ENCODE peak calls at places on chromosomes 5 and 9, in nine cellular contexts. Q is ovary; T is NB4; L is CD4-positive, CD25-positive, alpha-beta regulatory T cell; R is lower leg skin; Y is foreskin fibroblast; B is dorsolateral prefrontal cortex; Z is OCI-LY7; W is mucosa of descending colon. U is an unnamed sample.

GRCh38 chr5:154701181-154701580 is 54.0 kb upstream of the LARP1 start:
- DNase-seq in L (no peak), Y (no peak), W (peak), T (no peak), Z (no peak), R (no peak), B (no peak), Q (no peak), U (no peak)

GRCh38 chr9:37944266-37944650 is 40.3 kb upstream of the SLC25A51 start:
- DNase-seq in Y (no peak), R (no peak), L (no peak), Q (no peak), Z (no peak), T (no peak), B (no peak), W (no peak), U (no peak)

GRCh38 chr9:33718987-33719386 is 76.4 kb upstream of the PRSS3 start:
- DNase-seq in Y (no peak), T (peak), Q (no peak), W (peak), R (peak), Z (no peak), L (no peak), B (no peak), U (no peak)

GRCh38 chr9:126690431-126691051 is 76.8 kb downstream of the LMX1B start:
- DNase-seq in B (no peak), Y (no peak), Z (peak), W (peak), L (peak), Q (no peak), T (peak), R (no peak), U (no peak)

GRCh38 chr5:123460296-123460729 is 37.1 kb upstream of the CEP120 start:
- DNase-seq in B (no peak), Y (no peak), R (no peak), T (no peak), Q (no peak), Z (no peak), L (no peak), W (peak), U (peak)

GRCh38 chr9:122816163-122816867 is 12.1 kb downstream of the PDCL start:
- DNase-seq in R (peak), Z (no peak), B (no peak), Q (peak), W (peak), T (no peak), Y (no peak), L (peak), U (no peak)

GRCh38 chr5:3993856-3994473 is 398.3 kb downstream of the IRX1 start:
- DNase-seq in Q (no peak), T (peak), Z (no peak), W (no peak), R (no peak), B (no peak), Y (no peak), L (no peak), U (no peak)

GRCh38 chr9:121675969-121676822 is 24.8 kb downstream of the DAB2IP start:
- DNase-seq in W (no peak), Q (no peak), Z (no peak), R (no peak), L (no peak), T (no peak), Y (no peak), B (peak), U (no peak)

GRCh38 chr9:93118863-93119702 is 15.0 kb downstream of the NINJ1 start:
- DNase-seq in R (no peak), Y (no peak), L (no peak), Z (no peak), Q (peak), W (no peak), T (peak), B (no peak), U (no peak)

GRCh38 chr9:71766663-71767062 is 1.6 kb downstream of the CEMIP2 start:
- DNase-seq in B (no peak), W (no peak), T (no peak), Y (no peak), L (peak), R (no peak), Q (no peak), Z (no peak), U (no peak)

GRCh38 chr5:73136277-73136606 is 15.9 kb downstream of the TMEM171 start:
- DNase-seq in W (no peak), Y (no peak), Z (no peak), R (no peak), Q (no peak), B (no peak), L (no peak), T (no peak), U (no peak)

GRCh38 chr5:11214851-11215250 is 453.8 kb upstream of the DAP start:
- DNase-seq in L (no peak), R (no peak), Y (no peak), Q (no peak), W (no peak), Z (no peak), B (no peak), T (no peak), U (no peak)

GRCh38 chr9:16873131-16873787 is 2.8 kb upstream of the BNC2 start:
- DNase-seq in T (no peak), W (no peak), Y (peak), L (no peak), B (no peak), Q (no peak), R (no peak), Z (no peak), U (no peak)

GRCh38 chr9:13459071-13459470 is 179.6 kb upstream of the MPDZ start:
- DNase-seq in L (no peak), Z (no peak), Q (no peak), T (no peak), B (no peak), W (no peak), R (no peak), Y (no peak), U (peak)

GRCh38 chr5:36689225-36689624 is 82.8 kb downstream of the SLC1A3 start:
- DNase-seq in L (no peak), B (no peak), R (no peak), W (no peak), Z (no peak), T (peak), Q (no peak), Y (peak), U (no peak)

GRCh38 chr5:108748354-108749129 is 845 bp downstream of the FER start:
- DNase-seq in L (peak), T (peak), R (peak), Z (peak), B (peak), W (peak), Y (peak), Q (peak), U (peak)

GRCh38 chr5:104793452-104794120 is 1231.0 kb upstream of the NUDT12 start:
- DNase-seq in W (peak), R (no peak), Z (no peak), B (no peak), L (no peak), T (no peak), Q (no peak), Y (no peak), U (no peak)

GRCh38 chr9:124420991-124421543 is 5.8 kb upstream of the PSMB7 start:
- DNase-seq in Y (no peak), W (no peak), T (no peak), L (no peak), B (peak), R (no peak), Q (no peak), Z (peak), U (no peak)

GRCh38 chr9:105313238-105313637 is 68.8 kb downstream of the SLC44A1 start:
- DNase-seq in L (no peak), Q (no peak), R (no peak), B (no peak), T (no peak), Y (no peak), W (no peak), Z (no peak), U (no peak)

GRCh38 chr5:81228084-81228483 is 5.0 kb upstream of the CKMT2 start:
- DNase-seq in L (no peak), Q (no peak), B (no peak), R (no peak), T (no peak), W (no peak), Z (no peak), Y (no peak), U (no peak)

DNA sequence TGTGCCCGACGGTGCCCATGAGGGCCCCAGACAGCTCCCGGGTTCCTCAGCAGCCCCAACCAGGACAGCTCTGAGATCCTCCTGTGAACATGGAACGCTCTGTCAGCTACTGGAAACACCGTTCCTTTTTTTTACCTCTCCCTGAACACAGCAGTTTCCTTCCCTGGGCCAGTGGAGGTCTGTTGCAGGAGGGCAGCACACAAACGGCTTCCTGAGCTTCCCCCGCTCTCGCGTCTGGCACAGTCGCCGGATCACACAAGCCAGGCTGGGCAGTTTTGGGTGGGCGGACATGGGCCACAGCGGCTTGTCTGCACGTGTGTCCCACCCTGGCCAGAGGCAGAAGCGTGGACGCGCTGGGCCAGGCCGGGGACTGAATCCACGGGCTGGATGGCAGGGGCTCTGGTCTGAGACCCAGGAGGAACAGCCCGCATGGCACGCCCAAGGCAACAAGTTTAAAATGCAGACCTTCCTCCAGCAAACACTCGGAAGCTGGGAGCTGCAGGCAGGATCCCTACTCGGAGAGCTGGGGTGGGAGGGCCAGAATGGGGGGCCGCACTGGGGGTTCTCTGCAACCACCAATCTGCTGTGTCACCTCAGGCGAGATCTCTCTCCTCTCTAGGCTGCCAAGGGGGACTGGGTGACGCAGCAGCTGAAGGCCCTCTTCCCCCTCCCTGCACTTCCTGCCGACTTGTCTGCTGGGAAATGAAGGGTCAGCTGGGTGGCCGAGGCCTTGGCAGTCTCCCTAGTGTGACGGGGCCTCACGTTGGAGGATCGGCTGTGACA is 106.9 kb upstream of the SARDH start:
- DNase-seq in Y (peak), B (no peak), T (peak), Q (peak), W (peak), R (peak), L (no peak), Z (no peak), U (no peak)
- H3K4me3 ChIP-seq in Y (no peak), B (no peak), T (no peak), Q (no peak), W (no peak), R (no peak), L (no peak), Z (no peak), U (no peak)

GRCh38 chr9:134335095-134335489 is 8.8 kb downstream of the RXRA start:
- DNase-seq in R (no peak), W (no peak), Q (no peak), T (no peak), Z (peak), L (no peak), Y (no peak), B (no peak), U (no peak)

GRCh38 chr9:134333874-134334581 is 7.8 kb downstream of the RXRA start:
- DNase-seq in B (no peak), W (no peak), Q (no peak), Z (no peak), L (no peak), R (no peak), Y (no peak), T (no peak), U (no peak)

GRCh38 chr9:134332266-134332665 is 6.0 kb downstream of the RXRA start:
- DNase-seq in Z (no peak), Y (no peak), T (no peak), W (no peak), Q (no peak), R (no peak), B (no peak), L (no peak), U (no peak)

GRCh38 chr9:134332841-134333233 is 6.6 kb downstream of the RXRA start:
- DNase-seq in R (no peak), W (no peak), L (no peak), Z (no peak), T (no peak), B (no peak), Q (no peak), Y (no peak), U (no peak)

GRCh38 chr9:134333234-134333873 is 7.1 kb downstream of the RXRA start:
- DNase-seq in L (no peak), T (no peak), Z (no peak), Y (no peak), W (peak), Q (no peak), B (no peak), R (no peak), U (no peak)
- H3K4me3 ChIP-seq in L (no peak), T (no peak), Z (no peak), Y (no peak), W (no peak), Q (no peak), B (no peak), R (no peak), U (peak)

DNA sequence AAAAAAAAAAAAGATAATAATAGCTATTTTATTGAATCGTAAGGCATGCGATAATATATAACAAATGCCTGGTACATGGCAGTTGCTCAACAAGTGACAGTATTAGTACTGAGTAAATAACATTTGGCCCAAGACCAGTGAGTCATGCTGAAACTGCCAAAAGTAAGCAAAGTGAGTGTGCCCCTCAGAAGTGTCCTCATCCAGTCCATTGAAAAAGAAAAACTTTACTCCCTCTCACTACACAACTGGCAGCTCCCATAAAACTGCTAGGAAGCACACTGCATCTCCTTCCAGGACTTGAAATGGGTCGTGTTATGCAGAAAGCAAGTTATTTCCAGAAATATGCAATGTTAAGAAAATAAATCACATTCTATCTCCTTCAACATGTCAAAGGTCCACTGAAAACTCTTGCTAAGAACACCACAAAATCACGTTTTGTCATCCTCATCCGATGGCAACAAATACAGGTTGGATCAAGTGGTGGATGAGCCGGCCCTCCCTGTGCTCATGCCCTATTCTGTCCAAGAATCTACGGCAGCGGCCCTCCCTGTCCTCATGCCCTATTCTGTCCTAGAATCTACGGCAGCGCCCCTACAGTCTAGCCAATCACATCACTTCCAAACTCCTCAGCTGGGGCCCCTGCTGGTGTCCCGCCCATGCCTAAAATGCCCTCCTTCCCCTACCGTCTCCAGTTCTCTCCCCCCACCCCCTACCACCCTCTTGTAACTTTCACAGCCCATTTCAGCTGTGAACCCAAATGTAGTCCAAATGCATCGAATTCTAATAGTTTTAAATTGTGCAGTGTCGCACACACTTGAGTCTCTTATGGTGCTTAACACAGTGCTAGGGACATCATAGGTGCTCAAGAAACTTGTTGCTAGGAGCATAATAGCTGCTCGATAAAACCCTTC is 12.5 kb downstream of the PTCH1 start:
- DNase-seq in Q (peak), T (peak), Y (peak), W (no peak), R (no peak), B (no peak), Z (peak), L (no peak), U (no peak)
- H3K4me3 ChIP-seq in Q (no peak), T (no peak), Y (no peak), W (no peak), R (no peak), B (peak), Z (peak), L (no peak), U (no peak)

GRCh38 chr9:133135193-133135745 is 14.2 kb upstream of the RALGDS start:
- DNase-seq in Z (no peak), L (no peak), W (peak), T (no peak), R (no peak), Q (peak), B (peak), Y (no peak), U (peak)

GRCh38 chr9:133134419-133135190 is 13.6 kb upstream of the RALGDS start:
- DNase-seq in W (no peak), B (no peak), L (peak), Q (no peak), Z (no peak), Y (no peak), R (no peak), T (no peak), U (no peak)

GRCh38 chr9:133131506-133131905 is 10.5 kb upstream of the RALGDS start:
- DNase-seq in B (no peak), R (no peak), Y (no peak), T (no peak), W (peak), Q (no peak), Z (no peak), L (no peak), U (no peak)

GRCh38 chr9:133132174-133132573 is 11.1 kb upstream of the RALGDS start:
- DNase-seq in W (peak), Z (no peak), T (no peak), R (no peak), Y (no peak), L (no peak), B (no peak), Q (no peak), U (no peak)

DNA sequence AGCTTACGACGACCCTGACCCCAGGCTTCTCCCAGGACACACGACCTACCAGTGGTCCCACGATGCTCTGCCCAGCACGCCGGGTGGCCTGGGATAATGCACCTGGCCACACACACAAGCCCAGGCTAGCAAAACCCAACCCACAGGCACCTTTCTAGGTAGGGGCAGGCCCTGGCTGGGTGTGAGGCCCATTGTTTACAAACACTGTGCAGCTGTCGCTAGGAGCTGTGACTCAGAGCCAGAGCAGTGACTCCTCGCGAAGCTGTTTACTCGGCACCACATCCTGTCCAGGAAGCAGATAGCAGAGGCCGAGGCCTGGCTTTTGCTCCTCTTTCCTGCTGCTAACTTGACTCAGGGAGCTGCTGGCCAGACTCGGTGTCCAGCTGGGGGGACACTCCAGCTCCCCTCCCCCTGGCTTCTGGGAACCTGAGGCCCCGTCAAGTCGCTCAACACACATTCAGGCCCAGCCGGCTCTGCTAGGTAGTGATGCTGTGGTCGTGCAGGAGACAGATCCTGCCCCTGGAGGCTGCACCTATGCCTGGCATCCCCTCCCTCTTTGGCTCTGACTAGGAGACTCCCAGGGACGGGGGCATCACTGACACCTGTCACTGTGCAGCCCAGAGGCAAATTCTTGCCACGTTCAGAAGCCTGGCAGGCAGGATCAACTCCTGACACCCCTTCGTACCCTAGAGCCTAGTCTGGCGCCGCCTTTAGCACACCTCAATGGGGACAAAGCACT is 12.8 kb upstream of the RALGDS start:
- DNase-seq in Y (peak), Q (peak), W (peak), R (peak), Z (peak), B (peak), L (peak), T (peak), U (peak)
- H3K4me3 ChIP-seq in Y (no peak), Q (no peak), W (no peak), R (no peak), Z (no peak), B (no peak), L (peak), T (no peak), U (no peak)

DNA sequence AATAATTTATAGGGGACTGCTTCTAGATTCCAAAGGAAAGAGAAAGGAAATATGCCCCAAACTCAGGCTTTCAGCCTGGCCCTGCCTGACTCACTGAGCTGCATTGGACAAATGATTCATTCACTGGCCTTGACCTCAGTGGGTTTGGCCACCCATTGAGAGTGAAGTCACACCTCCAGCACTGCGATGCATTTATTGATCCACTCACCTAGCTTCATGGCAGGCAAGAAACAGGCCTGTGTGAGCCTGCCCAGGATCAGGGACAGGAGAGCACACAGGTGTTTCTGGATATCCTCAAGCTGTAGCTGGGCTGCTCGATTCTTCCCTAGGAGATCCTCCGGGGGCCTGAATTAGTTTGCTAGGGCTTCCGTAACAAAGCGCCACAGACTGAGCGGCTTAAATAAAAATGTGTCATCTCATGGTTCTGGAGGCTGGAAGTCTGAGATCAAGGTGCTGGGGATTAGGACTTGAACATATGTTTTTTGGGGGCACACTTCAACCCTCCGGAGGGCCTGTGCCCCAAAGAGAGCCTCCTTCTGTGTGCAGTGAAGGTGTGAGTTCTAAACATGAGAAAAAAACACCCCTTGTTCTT is 7.3 kb upstream of the DUSP1 start:
- DNase-seq in Z (no peak), R (no peak), T (no peak), Y (peak), W (peak), B (no peak), L (no peak), Q (peak), U (peak)
- H3K4me3 ChIP-seq in Z (no peak), R (no peak), T (no peak), Y (no peak), W (no peak), B (no peak), L (peak), Q (no peak), U (no peak)

DNA sequence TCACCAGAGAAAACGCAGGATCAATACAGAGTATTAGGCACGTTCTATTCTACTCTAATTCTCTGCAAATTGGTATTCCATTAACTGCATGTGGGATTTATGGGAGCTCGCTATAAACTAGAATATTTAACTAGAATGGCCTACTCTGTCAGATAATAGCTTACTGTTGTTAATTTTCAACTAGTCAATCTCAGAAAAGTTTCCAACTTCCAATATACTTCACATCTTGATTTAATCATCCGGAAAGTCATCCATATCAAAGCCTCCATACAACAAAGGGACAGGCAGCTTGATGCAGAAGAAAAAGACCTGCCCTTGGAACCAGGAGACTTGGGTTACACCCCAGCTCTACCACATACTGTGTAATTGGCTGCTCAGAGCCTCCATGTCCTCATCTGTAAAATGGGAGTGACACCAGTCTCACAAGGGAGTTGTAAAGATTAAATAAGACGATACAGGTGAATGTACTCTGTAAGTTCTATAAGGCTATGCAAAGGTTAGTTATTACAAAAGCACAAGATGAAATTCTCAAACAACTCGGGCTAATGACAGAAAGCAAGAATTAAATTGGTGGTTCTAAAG is 1.9 kb downstream of the PTPN3 start:
- DNase-seq in R (no peak), Y (no peak), Q (no peak), B (no peak), W (no peak), L (no peak), Z (no peak), T (no peak), U (no peak)
- H3K4me3 ChIP-seq in R (no peak), Y (no peak), Q (no peak), B (no peak), W (no peak), L (no peak), Z (no peak), T (no peak), U (peak)